ENCODE peak calls at places on chromosome 4, in eight cellular contexts. X is effector CD4-positive, alpha-beta T cell; V is neural crest cell; J is activated naive CD4-positive, alpha-beta T cell; Q is stimulated activated CD4-positive, alpha-beta T cell treated with anti-CD3 and anti-CD28 coated beads, TNF-alpha, amount 100 ng/mL, for 4 hours; A is AG09319; S is T-helper 2 cell; U is hippocampal formation. R is an unnamed sample.

GRCh38 chr4:140098481-140099132 is 55.4 kb downstream of the MAML3 start:
- DNase-seq in X (no peak), V (no peak), J (no peak), Q (no peak), A (no peak), S (no peak), U (peak; percentile 39), R (no peak)

GRCh38 chr4:128347175-128347868 is 59.7 kb upstream of the PGRMC2 start:
- DNase-seq in X (no peak), V (no peak), J (no peak), Q (no peak), A (no peak), S (no peak), U (no peak), R (peak; percentile 74)

GRCh38 chr4:682490-683172 is 6.3 kb downstream of the SLC49A3 start:
- DNase-seq in X (no peak), V (no peak), J (no peak), Q (no peak), A (no peak), S (no peak), U (no peak), R (no peak)

GRCh38 chr4:907691-908437 is 24.3 kb downstream of the GAK start:
- DNase-seq in X (no peak), V (no peak), J (no peak), Q (no peak), A (no peak), S (no peak), U (no peak), R (no peak)

GRCh38 chr4:122131562-122132157 is 20.5 kb upstream of the BLTP1 start:
- DNase-seq in X (no peak), V (no peak), J (no peak), Q (no peak), A (no peak), S (peak; percentile 20), U (no peak), R (no peak)

GRCh38 chr4:2368779-2369437 is 49.5 kb downstream of the ZFYVE28 start:
- DNase-seq in X (no peak), V (no peak), J (no peak), Q (no peak), A (no peak), S (no peak), U (no peak), R (no peak)

GRCh38 chr4:5110901-5111300 is 59.6 kb downstream of the STK32B start:
- DNase-seq in X (no peak), V (no peak), J (no peak), Q (no peak), A (peak; percentile 29), S (no peak), U (no peak), R (no peak)

GRCh38 chr4:184969610-184970009 is 48.7 kb upstream of the HELT start:
- DNase-seq in X (no peak), V (no peak), J (no peak), Q (no peak), A (no peak), S (no peak), U (no peak), R (no peak)

GRCh38 chr4:3465698-3466671 is 2.9 kb downstream of the DOK7 start:
- DNase-seq in X (no peak), V (no peak), J (no peak), Q (no peak), A (no peak), S (no peak), U (no peak), R (no peak)